ENCODE peak calls at places on chromosomes 6 and 20, in nine cellular contexts. U is cortex of kidney; V is Calu3; A is activated T-helper 9 cell treated with anti-CD3 and anti-CD28 coated beads, Interleukin-2, amount 50 U/mL, for 16 hours; T is lower lobe of right lung; L is AG09309; D is AG08396; O is NAMALWA; E is activated CD4-positive, alpha-beta T cell treated with anti-CD3 and anti-CD28 coated beads for 1 hour. H is an unnamed sample.

GRCh38 chr6:166418691-166419143 is 36.0 kb upstream of the MPC1 start:
- DNase-seq in U (no peak), V (no peak), A (no peak), T (no peak), L (no peak), D (no peak), O (no peak), E (no peak), H (no peak)

GRCh38 chr6:161141173-161141572 is 132.7 kb downstream of the AGPAT4 start:
- DNase-seq in U (no peak), V (no peak), A (no peak), T (no peak), L (no peak), D (no peak), O (no peak), E (no peak), H (no peak)

GRCh38 chr6:154292855-154293519 is 63.6 kb downstream of the IPCEF1 start:
- DNase-seq in U (no peak), V (peak), A (no peak), T (no peak), L (no peak), D (peak), O (no peak), E (no peak), H (no peak)

GRCh38 chr6:154821638-154822037 is 88.4 kb downstream of the SCAF8 start:
- DNase-seq in U (no peak), V (no peak), A (no peak), T (no peak), L (no peak), D (no peak), O (no peak), E (no peak), H (no peak)

GRCh38 chr6:36929607-36930006 is 24.9 kb upstream of the PI16 start:
- DNase-seq in U (no peak), V (no peak), A (no peak), T (no peak), L (no peak), D (peak), O (no peak), E (no peak), H (no peak)

GRCh38 chr6:165831812-165832470 is 168.9 kb upstream of the PDE10A start:
- DNase-seq in U (no peak), V (no peak), A (no peak), T (no peak), L (no peak), D (no peak), O (no peak), E (no peak), H (no peak)

GRCh38 chr6:4804095-4804494 is 27.9 kb downstream of the CDYL start:
- DNase-seq in U (no peak), V (no peak), A (no peak), T (no peak), L (no peak), D (peak), O (no peak), E (no peak), H (peak)

GRCh38 chr6:48706310-48706709 is 595.3 kb upstream of the PTCHD4 start:
- DNase-seq in U (no peak), V (no peak), A (no peak), T (no peak), L (no peak), D (no peak), O (no peak), E (no peak), H (no peak)

GRCh38 chr6:3176562-3177355 is 19.4 kb upstream of the TUBB2A start:
- DNase-seq in U (no peak), V (no peak), A (peak), T (no peak), L (no peak), D (peak), O (no peak), E (no peak), H (peak)

GRCh38 chr6:13436691-13437568 is 50.5 kb downstream of the GFOD1 start:
- DNase-seq in U (no peak), V (no peak), A (no peak), T (no peak), L (no peak), D (no peak), O (no peak), E (no peak), H (no peak)

GRCh38 chr20:57440678-57441509 is 49.7 kb downstream of the RBM38 start:
- DNase-seq in U (no peak), V (no peak), A (no peak), T (peak), L (no peak), D (peak), O (no peak), E (no peak), H (no peak)

GRCh38 chr20:11140359-11140758 is 466.6 kb upstream of the JAG1 start:
- DNase-seq in U (no peak), V (no peak), A (no peak), T (no peak), L (peak), D (no peak), O (no peak), E (no peak), H (no peak)

GRCh38 chr6:158561938-158562337 is 2.0 kb downstream of the TMEM181 start:
- DNase-seq in U (no peak), V (no peak), A (no peak), T (no peak), L (no peak), D (no peak), O (no peak), E (no peak), H (no peak)

GRCh38 chr20:45823949-45824835 is 2.9 kb downstream of the TNNC2 start:
- DNase-seq in U (no peak), V (peak), A (peak), T (peak), L (no peak), D (peak), O (peak), E (peak), H (peak)

GRCh38 chr20:62598761-62599194 is 43.5 kb upstream of the SLCO4A1 start:
- DNase-seq in U (no peak), V (peak), A (no peak), T (no peak), L (no peak), D (no peak), O (peak), E (no peak), H (no peak)

GRCh38 chr6:149923327-149923986 is 536 bp upstream of the RAET1G start:
- DNase-seq in U (no peak), V (no peak), A (no peak), T (no peak), L (no peak), D (no peak), O (no peak), E (peak), H (no peak)

GRCh38 chr6:161091972-161092701 is 100.6 kb downstream of the MAP3K4 start:
- DNase-seq in U (no peak), V (no peak), A (no peak), T (no peak), L (peak), D (no peak), O (no peak), E (no peak), H (no peak)

GRCh38 chr6:109292420-109292819 is 89.8 kb downstream of the CD164 start:
- DNase-seq in U (no peak), V (no peak), A (no peak), T (no peak), L (no peak), D (no peak), O (no peak), E (no peak), H (no peak)

GRCh38 chr20:43955244-43956191 is 40.9 kb downstream of the TOX2 start:
- DNase-seq in U (no peak), V (peak), A (peak), T (no peak), L (peak), D (peak), O (peak), E (peak), H (no peak)

GRCh38 chr6:132813173-132813856 is 1.1 kb upstream of the RPS12 start:
- DNase-seq in U (no peak), V (peak), A (no peak), T (peak), L (no peak), D (no peak), O (peak), E (peak), H (peak)

GRCh38 chr6:157954150-157955117 is 27.2 kb upstream of the SYNJ2 start:
- DNase-seq in U (no peak), V (peak), A (no peak), T (no peak), L (peak), D (no peak), O (no peak), E (no peak), H (peak)

GRCh38 chr20:46520976-46521579 is 7.7 kb upstream of the ZNF334 start:
- DNase-seq in U (no peak), V (peak), A (peak), T (peak), L (peak), D (peak), O (peak), E (no peak), H (peak)

GRCh38 chr6:12955996-12956395 is 239.4 kb downstream of the PHACTR1 start:
- DNase-seq in U (no peak), V (no peak), A (no peak), T (no peak), L (no peak), D (no peak), O (no peak), E (no peak), H (no peak)

GRCh38 chr6:23841116-23841515 is 284.9 kb upstream of the NRSN1 start:
- DNase-seq in U (no peak), V (no peak), A (no peak), T (no peak), L (no peak), D (no peak), O (no peak), E (no peak), H (no peak)

GRCh38 chr20:47405775-47406325 is 49.4 kb upstream of the ZMYND8 start:
- DNase-seq in U (no peak), V (no peak), A (no peak), T (no peak), L (no peak), D (no peak), O (no peak), E (no peak), H (no peak)

GRCh38 chr20:39861381-39861780 is 827.7 kb downstream of the MAFB start:
- DNase-seq in U (no peak), V (no peak), A (no peak), T (no peak), L (no peak), D (no peak), O (no peak), E (no peak), H (no peak)

GRCh38 chr6:140736227-140736626 is 1361.8 kb upstream of the CITED2 start:
- DNase-seq in U (no peak), V (no peak), A (no peak), T (no peak), L (no peak), D (no peak), O (no peak), E (no peak), H (no peak)

GRCh38 chr6:31216208-31216898 is 45.9 kb upstream of the POU5F1 start:
- DNase-seq in U (no peak), V (peak), A (no peak), T (no peak), L (no peak), D (no peak), O (no peak), E (no peak), H (no peak)

GRCh38 chr20:59828478-59829414 is 104.7 kb downstream of the SYCP2 start:
- DNase-seq in U (no peak), V (no peak), A (no peak), T (no peak), L (no peak), D (no peak), O (no peak), E (no peak), H (no peak)

GRCh38 chr6:11593096-11593495 is 55.5 kb downstream of the TMEM170B start:
- DNase-seq in U (no peak), V (no peak), A (no peak), T (no peak), L (no peak), D (no peak), O (no peak), E (no peak), H (no peak)

GRCh38 chr6:110359554-110359953 is 1.4 kb upstream of the METTL24 start:
- DNase-seq in U (no peak), V (no peak), A (no peak), T (no peak), L (no peak), D (no peak), O (no peak), E (no peak), H (no peak)

GRCh38 chr6:160363016-160363996 is 15.1 kb downstream of the SLC22A3 start:
- DNase-seq in U (no peak), V (no peak), A (no peak), T (no peak), L (no peak), D (no peak), O (no peak), E (no peak), H (no peak)

GRCh38 chr20:25025091-25025861 is 32.7 kb downstream of the ACSS1 start:
- DNase-seq in U (no peak), V (no peak), A (no peak), T (no peak), L (no peak), D (no peak), O (no peak), E (no peak), H (no peak)

GRCh38 chr6:147099974-147100373 is 104.2 kb upstream of the STXBP5 start:
- DNase-seq in U (no peak), V (no peak), A (no peak), T (no peak), L (no peak), D (peak), O (no peak), E (no peak), H (no peak)

GRCh38 chr6:34981951-34982350 is 92.9 kb downstream of the ANKS1A start:
- DNase-seq in U (no peak), V (no peak), A (no peak), T (no peak), L (no peak), D (peak), O (no peak), E (no peak), H (no peak)

GRCh38 chr6:168437751-168438150 is 3.2 kb upstream of the SMOC2 start:
- DNase-seq in U (no peak), V (no peak), A (no peak), T (no peak), L (no peak), D (no peak), O (no peak), E (no peak), H (no peak)

GRCh38 chr6:39281312-39281980 is 32.8 kb downstream of the KCNK17 start:
- DNase-seq in U (no peak), V (no peak), A (no peak), T (no peak), L (no peak), D (no peak), O (no peak), E (no peak), H (no peak)

GRCh38 chr6:90173262-90173926 is 123.2 kb downstream of the BACH2 start:
- DNase-seq in U (no peak), V (no peak), A (no peak), T (no peak), L (no peak), D (no peak), O (no peak), E (no peak), H (no peak)